ENCODE peak calls at places on chromosomes 3 and 15, in five cellular contexts. One of them, this sample, is unnamed.
A peak's percentile ranks its signal among the peaks of the same experiment; 100 is the strongest.

GRCh38 chr15:90002428-90002844 is 1.3 kb downstream of the ZNF710 start:
- DNase-seq in stimulated activated CD8-positive, alpha-beta memory T cell treated with anti-CD3 and anti-CD28 coated beads, Interleukin-15, amount 100 ng/mL, for 24 hours: no peak
- DNase-seq in MCF 10A: peak; percentile 59
- DNase-seq in activated CD8-positive, alpha-beta memory T cell treated with anti-CD3 and anti-CD28 coated beads for 48 hours: no peak
- DNase-seq in A549: peak; percentile 71
- DNase-seq in this sample: peak; percentile 63

GRCh38 chr3:99669879-99670555 is 31.6 kb downstream of the COL8A1 start:
- DNase-seq in MCF 10A: no peak
- DNase-seq in stimulated activated CD8-positive, alpha-beta memory T cell treated with anti-CD3 and anti-CD28 coated beads, Interleukin-15, amount 100 ng/mL, for 24 hours: no peak
- DNase-seq in A549: no peak
- DNase-seq in activated CD8-positive, alpha-beta memory T cell treated with anti-CD3 and anti-CD28 coated beads for 48 hours: no peak
- DNase-seq in this sample: no peak

GRCh38 chr15:32030795-32031194 is 480 bp downstream of the CHRNA7 start:
- DNase-seq in stimulated activated CD8-positive, alpha-beta memory T cell treated with anti-CD3 and anti-CD28 coated beads, Interleukin-15, amount 100 ng/mL, for 24 hours: no peak
- DNase-seq in A549: no peak
- DNase-seq in activated CD8-positive, alpha-beta memory T cell treated with anti-CD3 and anti-CD28 coated beads for 48 hours: no peak
- DNase-seq in MCF 10A: no peak
- DNase-seq in this sample: no peak

GRCh38 chr15:90863987-90864386 is 4.4 kb upstream of the FURIN start:
- DNase-seq in MCF 10A: peak; percentile 30
- DNase-seq in activated CD8-positive, alpha-beta memory T cell treated with anti-CD3 and anti-CD28 coated beads for 48 hours: no peak
- DNase-seq in stimulated activated CD8-positive, alpha-beta memory T cell treated with anti-CD3 and anti-CD28 coated beads, Interleukin-15, amount 100 ng/mL, for 24 hours: no peak
- DNase-seq in A549: no peak
- DNase-seq in this sample: no peak

GRCh38 chr15:98727115-98728040 is 79.0 kb downstream of the IGF1R start:
- DNase-seq in activated CD8-positive, alpha-beta memory T cell treated with anti-CD3 and anti-CD28 coated beads for 48 hours: no peak
- DNase-seq in MCF 10A: peak; percentile 77
- DNase-seq in A549: peak; percentile 98
- DNase-seq in stimulated activated CD8-positive, alpha-beta memory T cell treated with anti-CD3 and anti-CD28 coated beads, Interleukin-15, amount 100 ng/mL, for 24 hours: no peak
- DNase-seq in this sample: no peak

GRCh38 chr3:172709776-172710708 is 825 bp downstream of the NCEH1 start:
- DNase-seq in MCF 10A: peak; percentile 44
- DNase-seq in A549: no peak
- DNase-seq in stimulated activated CD8-positive, alpha-beta memory T cell treated with anti-CD3 and anti-CD28 coated beads, Interleukin-15, amount 100 ng/mL, for 24 hours: no peak
- DNase-seq in activated CD8-positive, alpha-beta memory T cell treated with anti-CD3 and anti-CD28 coated beads for 48 hours: no peak
- DNase-seq in this sample: no peak

GRCh38 chr3:123344175-123344908 is 104.5 kb downstream of the ADCY5 start:
- DNase-seq in stimulated activated CD8-positive, alpha-beta memory T cell treated with anti-CD3 and anti-CD28 coated beads, Interleukin-15, amount 100 ng/mL, for 24 hours: no peak
- DNase-seq in MCF 10A: peak; percentile 20
- DNase-seq in A549: no peak
- DNase-seq in activated CD8-positive, alpha-beta memory T cell treated with anti-CD3 and anti-CD28 coated beads for 48 hours: no peak
- DNase-seq in this sample: no peak

GRCh38 chr3:72336821-72337479 is 511.3 kb downstream of the SHQ1 start:
- DNase-seq in MCF 10A: peak; percentile 96
- DNase-seq in A549: no peak
- DNase-seq in activated CD8-positive, alpha-beta memory T cell treated with anti-CD3 and anti-CD28 coated beads for 48 hours: no peak
- DNase-seq in stimulated activated CD8-positive, alpha-beta memory T cell treated with anti-CD3 and anti-CD28 coated beads, Interleukin-15, amount 100 ng/mL, for 24 hours: no peak
- DNase-seq in this sample: no peak

GRCh38 chr15:29124581-29125381 is 144.8 kb downstream of the NSMCE3 start:
- DNase-seq in activated CD8-positive, alpha-beta memory T cell treated with anti-CD3 and anti-CD28 coated beads for 48 hours: no peak
- DNase-seq in MCF 10A: no peak
- DNase-seq in A549: no peak
- DNase-seq in stimulated activated CD8-positive, alpha-beta memory T cell treated with anti-CD3 and anti-CD28 coated beads, Interleukin-15, amount 100 ng/mL, for 24 hours: no peak
- DNase-seq in this sample: no peak

GRCh38 chr15:31279221-31280036 is 47.2 kb upstream of the KLF13 start:
- DNase-seq in A549: no peak
- DNase-seq in stimulated activated CD8-positive, alpha-beta memory T cell treated with anti-CD3 and anti-CD28 coated beads, Interleukin-15, amount 100 ng/mL, for 24 hours: no peak
- DNase-seq in activated CD8-positive, alpha-beta memory T cell treated with anti-CD3 and anti-CD28 coated beads for 48 hours: no peak
- DNase-seq in MCF 10A: no peak
- DNase-seq in this sample: no peak

GRCh38 chr3:16240229-16241023 is 24.3 kb downstream of the DPH3 start:
- DNase-seq in stimulated activated CD8-positive, alpha-beta memory T cell treated with anti-CD3 and anti-CD28 coated beads, Interleukin-15, amount 100 ng/mL, for 24 hours: no peak
- DNase-seq in A549: peak; percentile 71
- DNase-seq in MCF 10A: peak; percentile 82
- DNase-seq in activated CD8-positive, alpha-beta memory T cell treated with anti-CD3 and anti-CD28 coated beads for 48 hours: no peak
- DNase-seq in this sample: no peak

GRCh38 chr3:150798122-150798618 is 35.2 kb upstream of the SIAH2 start:
- DNase-seq in MCF 10A: peak; percentile 20
- DNase-seq in activated CD8-positive, alpha-beta memory T cell treated with anti-CD3 and anti-CD28 coated beads for 48 hours: no peak
- DNase-seq in stimulated activated CD8-positive, alpha-beta memory T cell treated with anti-CD3 and anti-CD28 coated beads, Interleukin-15, amount 100 ng/mL, for 24 hours: no peak
- DNase-seq in A549: no peak
- DNase-seq in this sample: no peak

GRCh38 chr15:101167366-101167790 is 84.5 kb downstream of the CHSY1 start:
- DNase-seq in A549: no peak
- DNase-seq in activated CD8-positive, alpha-beta memory T cell treated with anti-CD3 and anti-CD28 coated beads for 48 hours: no peak
- DNase-seq in stimulated activated CD8-positive, alpha-beta memory T cell treated with anti-CD3 and anti-CD28 coated beads, Interleukin-15, amount 100 ng/mL, for 24 hours: no peak
- DNase-seq in MCF 10A: no peak
- DNase-seq in this sample: no peak

GRCh38 chr15:72991026-72991425 is 61.2 kb upstream of the NEO1 start:
- DNase-seq in MCF 10A: peak; percentile 10
- DNase-seq in activated CD8-positive, alpha-beta memory T cell treated with anti-CD3 and anti-CD28 coated beads for 48 hours: no peak
- DNase-seq in A549: no peak
- DNase-seq in stimulated activated CD8-positive, alpha-beta memory T cell treated with anti-CD3 and anti-CD28 coated beads, Interleukin-15, amount 100 ng/mL, for 24 hours: no peak
- DNase-seq in this sample: no peak

GRCh38 chr3:50388021-50388719 is 28.8 kb upstream of the TMEM115 start:
- DNase-seq in activated CD8-positive, alpha-beta memory T cell treated with anti-CD3 and anti-CD28 coated beads for 48 hours: no peak
- DNase-seq in stimulated activated CD8-positive, alpha-beta memory T cell treated with anti-CD3 and anti-CD28 coated beads, Interleukin-15, amount 100 ng/mL, for 24 hours: no peak
- DNase-seq in MCF 10A: no peak
- DNase-seq in A549: peak; percentile 36
- DNase-seq in this sample: peak; percentile 86

GRCh38 chr3:52090620-52091468 is 34.5 kb upstream of the DUSP7 start:
- DNase-seq in stimulated activated CD8-positive, alpha-beta memory T cell treated with anti-CD3 and anti-CD28 coated beads, Interleukin-15, amount 100 ng/mL, for 24 hours: no peak
- DNase-seq in A549: no peak
- DNase-seq in activated CD8-positive, alpha-beta memory T cell treated with anti-CD3 and anti-CD28 coated beads for 48 hours: no peak
- DNase-seq in MCF 10A: no peak
- DNase-seq in this sample: no peak

GRCh38 chr3:103047640-103048370 is 613.0 kb downstream of the ZPLD1 start:
- DNase-seq in MCF 10A: no peak
- DNase-seq in activated CD8-positive, alpha-beta memory T cell treated with anti-CD3 and anti-CD28 coated beads for 48 hours: no peak
- DNase-seq in A549: no peak
- DNase-seq in stimulated activated CD8-positive, alpha-beta memory T cell treated with anti-CD3 and anti-CD28 coated beads, Interleukin-15, amount 100 ng/mL, for 24 hours: no peak
- DNase-seq in this sample: no peak

This sample was measured in D721Med.